ENCODE peak calls at places on chromosomes 16 and 17, in nine cellular contexts. F is stomach, I is NT2/D1, O is H1, B is tibial nerve, W is left ventricle myocardium inferior, L is heart left ventricle, K is pancreas, D is transverse colon. A is an unnamed sample. For H3K4me1, the result is how much of the 10 kb centered on the place peaks cover.

GRCh38 chr16:5738586-5738985 is 641.0 kb upstream of the EEF2KMT start:
- DNase-seq in F (no peak), I (no peak), O (no peak), B (no peak), W (no peak), L (no peak), K (no peak), D (no peak), A (no peak)

GRCh38 chr16:11632455-11632921 is 35.8 kb upstream of the SNN start:
- DNase-seq in F (no peak), I (no peak), O (no peak), B (peak), W (peak), L (peak), K (peak), D (peak), A (no peak)

GRCh38 chr16:57060323-57061083 is 31.9 kb upstream of the CPNE2 start:
- DNase-seq in F (no peak), I (no peak), O (no peak), B (no peak), W (no peak), L (no peak), K (no peak), D (no peak), A (no peak)

GRCh38 chr16:85291302-85292148 is 179.3 kb upstream of the CIBAR2 start:
- DNase-seq in F (peak), I (no peak), O (no peak), B (no peak), W (peak), L (peak), K (no peak), D (peak), A (no peak)

GRCh38 chr17:74599023-74599399 is 6.9 kb upstream of the CD300LD start:
- DNase-seq in F (no peak), I (no peak), O (no peak), B (no peak), W (no peak), L (no peak), K (no peak), D (no peak), A (no peak)

GRCh38 chr17:4833941-4834501 is 881 bp downstream of the MINK1 start:
- DNase-seq in F (no peak), I (no peak), O (no peak), B (peak), W (no peak), L (no peak), K (peak), D (peak), A (no peak)

GRCh38 chr16:8675183-8676159 is 1.1 kb downstream of the ABAT start:
- DNase-seq in F (no peak), I (no peak), O (no peak), B (no peak), W (no peak), L (no peak), K (no peak), D (no peak), A (no peak)

GRCh38 chr16:2532494-2533141 is 1.4 kb upstream of the CEMP1 start:
- DNase-seq in F (peak), I (no peak), O (no peak), B (peak), W (peak), L (peak), K (peak), D (peak), A (no peak)

GRCh38 chr16:5016967-5017677 is 16.6 kb downstream of the NAGPA start:
- DNase-seq in F (no peak), I (no peak), O (no peak), B (no peak), W (no peak), L (no peak), K (no peak), D (no peak), A (no peak)

GRCh38 chr16:87322360-87322759 is 5.2 kb upstream of the C16orf95 start:
- DNase-seq in F (no peak), I (no peak), O (no peak), B (no peak), W (no peak), L (no peak), K (no peak), D (no peak), A (no peak)

GRCh38 chr17:32757963-32758362 is 119.0 kb downstream of the MYO1D start:
- DNase-seq in F (no peak), I (no peak), O (no peak), B (no peak), W (no peak), L (no peak), K (no peak), D (no peak), A (no peak)

GRCh38 chr17:82439194-82439828 is 11.2 kb downstream of the CYBC1 start:
- DNase-seq in F (no peak), I (no peak), O (no peak), B (no peak), W (no peak), L (no peak), K (no peak), D (no peak), A (no peak)

GRCh38 chr16:5490499-5490898 is 392.9 kb upstream of the EEF2KMT start:
- DNase-seq in F (no peak), I (peak), O (no peak), B (peak), W (no peak), L (peak), K (no peak), D (peak), A (peak)

GRCh38 chr16:31458835-31459721 is at the start of gene ARMC5:
- DNase-seq in F (peak), I (peak), O (peak), B (peak), W (peak), L (peak), K (peak), D (peak), A (peak)

GRCh38 chr17:8420041-8420934 is 15.4 kb upstream of the NDEL1 start:
- DNase-seq in F (peak), I (no peak), O (no peak), B (peak), W (peak), L (peak), K (peak), D (peak), A (no peak)

GRCh38 chr16:71648921-71649320 is 22.9 kb downstream of the MARVELD3 start:
- DNase-seq in F (no peak), I (no peak), O (no peak), B (no peak), W (no peak), L (no peak), K (no peak), D (no peak), A (peak)

GRCh38 chr17:692116-692515 is 22.5 kb downstream of the VPS53 start:
- DNase-seq in F (no peak), I (no peak), O (no peak), B (no peak), W (no peak), L (no peak), K (no peak), D (no peak), A (no peak)

GRCh38 chr17:82065638-82066303 is at the start of gene DUS1L:
- DNase-seq in F (peak), I (no peak), O (no peak), B (peak), W (peak), L (peak), K (peak), D (peak), A (no peak)

GRCh38 chr16:72203401-72203800 is 31.4 kb upstream of the PMFBP1 start:
- DNase-seq in F (no peak), I (no peak), O (no peak), B (peak), W (no peak), L (peak), K (no peak), D (peak), A (no peak)

GRCh38 chr16:71367243-71367976 is 8.9 kb downstream of the CALB2 start:
- DNase-seq in F (peak), I (peak), O (peak), B (no peak), W (no peak), L (no peak), K (peak), D (peak), A (peak)

GRCh38 chr16:74448990-74449389 is 27.7 kb upstream of the CLEC18B start:
- DNase-seq in F (peak), I (no peak), O (no peak), B (peak), W (peak), L (peak), K (no peak), D (peak), A (no peak)

GRCh38 chr17:12140685-12141084 is 120.0 kb downstream of the MAP2K4 start:
- DNase-seq in F (no peak), I (no peak), O (no peak), B (no peak), W (no peak), L (no peak), K (no peak), D (no peak), A (no peak)

GRCh38 chr16:69057400-69058378 is 47.8 kb upstream of the HAS3 start:
- DNase-seq in F (no peak), I (no peak), O (no peak), B (no peak), W (no peak), L (no peak), K (peak), D (no peak), A (no peak)

GRCh38 chr17:68378202-68379149 is 78.8 kb downstream of the WIPI1 start:
- DNase-seq in F (peak), I (peak), O (no peak), B (peak), W (peak), L (peak), K (peak), D (peak), A (no peak)

GRCh38 chr16:59067207-59067606 is 333.1 kb upstream of the GOT2 start:
- DNase-seq in F (no peak), I (no peak), O (no peak), B (peak), W (no peak), L (peak), K (no peak), D (peak), A (no peak)

GRCh38 chr17:62821213-62822079 is 13.3 kb upstream of the MARCHF10 start:
- DNase-seq in F (no peak), I (no peak), O (no peak), B (no peak), W (no peak), L (no peak), K (no peak), D (no peak), A (no peak)

GRCh38 chr16:882256-882655 is 81.7 kb upstream of the GNG13 start:
- DNase-seq in F (no peak), I (no peak), O (no peak), B (no peak), W (no peak), L (no peak), K (no peak), D (no peak), A (no peak)

GRCh38 chr17:27513849-27514248 is 57.6 kb downstream of the KSR1 start:
- DNase-seq in F (no peak), I (no peak), O (no peak), B (no peak), W (no peak), L (no peak), K (no peak), D (no peak), A (no peak)

GRCh38 chr17:28381141-28381825 is 9.8 kb downstream of the SARM1 start:
- DNase-seq in F (peak), I (no peak), O (peak), B (no peak), W (no peak), L (no peak), K (no peak), D (peak), A (no peak)

GRCh38 chr17:5210853-5211252 is 19.2 kb upstream of the ZNF594 start:
- DNase-seq in F (no peak), I (no peak), O (no peak), B (no peak), W (no peak), L (no peak), K (no peak), D (no peak), A (no peak)

GRCh38 chr17:81733507-81734404 is 21.7 kb downstream of the SLC25A10 start:
- DNase-seq in F (peak), I (peak), O (no peak), B (peak), W (peak), L (peak), K (peak), D (peak), A (no peak)

GRCh38 chr16:56771558-56772279 is 41.8 kb downstream of the NUP93 start:
- DNase-seq in F (no peak), I (no peak), O (no peak), B (no peak), W (no peak), L (no peak), K (no peak), D (no peak), A (no peak)

GRCh38 chr16:66717112-66717675 is 20.7 kb upstream of the CMTM4 start:
- DNase-seq in F (no peak), I (no peak), O (no peak), B (no peak), W (peak), L (peak), K (no peak), D (peak), A (no peak)

GRCh38 chr17:13727441-13728171 is 125.9 kb upstream of the HS3ST3A1 start:
- DNase-seq in F (no peak), I (no peak), O (no peak), B (no peak), W (no peak), L (no peak), K (no peak), D (no peak), A (no peak)

GRCh38 chr16:54936979-54937672 is 6.5 kb downstream of the IRX5 start:
- DNase-seq in F (no peak), I (no peak), O (no peak), B (no peak), W (no peak), L (peak), K (no peak), D (no peak), A (no peak)

GRCh38 chr16:69485361-69485760 is 60.9 kb downstream of the CYB5B start:
- DNase-seq in F (no peak), I (no peak), O (no peak), B (no peak), W (no peak), L (no peak), K (no peak), D (no peak), A (no peak)

DNA sequence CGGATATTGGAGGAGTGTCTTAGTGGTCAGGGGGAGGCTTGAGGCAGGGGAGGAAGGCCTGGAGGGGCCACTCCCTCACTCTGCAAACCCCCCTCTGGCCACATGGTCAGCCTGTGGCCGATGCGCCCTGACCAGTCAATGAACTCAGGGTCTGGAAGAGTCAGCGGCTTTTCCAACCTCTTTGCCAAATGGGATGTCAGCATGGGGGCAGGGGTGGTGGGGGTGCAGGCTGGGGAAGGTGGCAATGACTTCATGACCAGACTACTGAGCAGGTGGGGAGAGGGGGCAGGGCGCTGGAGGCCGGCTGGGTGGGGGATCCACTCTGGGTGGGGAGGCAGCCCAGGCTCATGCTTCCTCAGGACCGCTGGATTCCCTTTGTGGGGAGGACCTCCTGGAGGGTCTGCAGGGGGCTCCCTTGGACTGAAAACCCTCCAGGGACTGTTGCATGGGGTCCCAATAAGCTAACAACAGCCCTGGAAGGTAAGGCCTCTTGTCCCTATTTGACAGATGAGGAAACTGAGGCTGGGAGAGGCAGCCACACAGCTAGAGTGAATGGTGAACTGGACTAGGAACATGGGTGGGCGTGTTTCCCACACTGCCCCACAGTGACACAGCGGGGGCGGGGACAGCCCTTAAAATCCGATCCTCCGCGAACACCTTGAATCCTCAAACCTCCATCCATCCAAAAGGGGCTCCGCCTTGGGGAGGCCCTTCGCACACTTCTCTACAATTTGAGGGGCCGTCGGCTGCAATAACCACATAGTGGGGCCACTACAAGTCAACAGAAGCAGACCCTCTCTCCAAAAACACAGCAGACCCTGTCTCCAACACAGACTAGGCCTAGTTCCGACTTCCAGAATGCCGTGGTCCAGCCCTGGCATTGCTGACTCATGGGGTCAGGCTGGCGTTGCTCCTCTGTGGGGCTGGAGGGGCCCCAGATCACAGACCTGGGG is 81.0 kb upstream of the TOB1 start:
- DNase-seq in F (no peak), I (no peak), O (no peak), B (no peak), W (no peak), L (no peak), K (peak), D (peak), A (no peak)
- H3K4me1 ChIP-seq in F (half or more), I (under half), O (under half), B (under half), W (half or more), L (under half), K (under half), D (half or more), A (under half)

GRCh38 chr16:88762258-88762870 is 22.7 kb downstream of the PIEZO1 start:
- DNase-seq in F (no peak), I (no peak), O (no peak), B (no peak), W (no peak), L (no peak), K (no peak), D (no peak), A (no peak)

GRCh38 chr16:88764080-88764479 is 20.9 kb downstream of the PIEZO1 start:
- DNase-seq in F (no peak), I (no peak), O (no peak), B (no peak), W (no peak), L (no peak), K (no peak), D (no peak), A (no peak)

GRCh38 chr16:88762941-88763340 is 22.1 kb downstream of the PIEZO1 start:
- DNase-seq in F (no peak), I (no peak), O (no peak), B (no peak), W (no peak), L (no peak), K (no peak), D (no peak), A (no peak)

GRCh38 chr16:88764913-88765349 is 20.1 kb downstream of the PIEZO1 start:
- DNase-seq in F (no peak), I (no peak), O (no peak), B (no peak), W (no peak), L (no peak), K (peak), D (no peak), A (no peak)

DNA sequence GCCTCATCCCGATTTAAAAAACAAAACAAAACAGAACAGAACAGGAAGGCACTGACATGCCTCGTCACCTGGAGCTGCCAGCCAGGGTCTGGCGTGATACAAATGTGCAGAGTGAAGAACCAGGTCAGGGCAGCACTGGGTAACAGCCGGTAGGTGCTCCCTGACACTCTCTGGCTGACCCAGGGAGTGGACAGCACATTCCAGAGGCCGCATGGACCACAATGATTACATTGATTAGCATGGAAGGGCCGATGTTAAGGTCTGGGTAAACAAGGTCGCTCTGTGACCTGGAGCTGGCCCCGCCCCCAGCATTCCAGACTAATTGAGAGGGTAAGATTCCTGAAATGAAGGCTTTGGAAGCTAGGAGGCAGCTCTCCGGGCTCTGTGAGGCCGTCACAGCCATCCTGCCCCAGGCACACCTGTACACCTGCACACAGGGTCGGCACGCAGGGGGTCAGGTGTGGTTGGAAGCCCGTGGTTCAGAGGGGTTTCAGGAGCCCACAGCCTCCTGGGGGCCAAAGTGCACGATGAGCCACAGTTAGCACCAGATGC is 21.4 kb downstream of the PIEZO1 start:
- DNase-seq in F (peak), I (peak), O (no peak), B (no peak), W (no peak), L (no peak), K (peak), D (no peak), A (no peak)
- H3K4me1 ChIP-seq in F (half or more), I (half or more), O (under half), B (under half), W (half or more), L (under half), K (under half), D (half or more), A (under half)

GRCh38 chr17:48057626-48058025 is 9.5 kb downstream of the NFE2L1 start:
- DNase-seq in F (no peak), I (no peak), O (no peak), B (no peak), W (no peak), L (no peak), K (no peak), D (no peak), A (no peak)

GRCh38 chr17:48058393-48059124 is 10.4 kb downstream of the NFE2L1 start:
- DNase-seq in F (no peak), I (no peak), O (no peak), B (no peak), W (no peak), L (no peak), K (no peak), D (no peak), A (no peak)

GRCh38 chr17:48056246-48056745 is 8.1 kb downstream of the NFE2L1 start:
- DNase-seq in F (no peak), I (no peak), O (no peak), B (no peak), W (no peak), L (peak), K (no peak), D (no peak), A (no peak)

GRCh38 chr17:48055531-48056245 is 7.5 kb downstream of the NFE2L1 start:
- DNase-seq in F (no peak), I (peak), O (peak), B (no peak), W (no peak), L (no peak), K (no peak), D (no peak), A (peak)

DNA sequence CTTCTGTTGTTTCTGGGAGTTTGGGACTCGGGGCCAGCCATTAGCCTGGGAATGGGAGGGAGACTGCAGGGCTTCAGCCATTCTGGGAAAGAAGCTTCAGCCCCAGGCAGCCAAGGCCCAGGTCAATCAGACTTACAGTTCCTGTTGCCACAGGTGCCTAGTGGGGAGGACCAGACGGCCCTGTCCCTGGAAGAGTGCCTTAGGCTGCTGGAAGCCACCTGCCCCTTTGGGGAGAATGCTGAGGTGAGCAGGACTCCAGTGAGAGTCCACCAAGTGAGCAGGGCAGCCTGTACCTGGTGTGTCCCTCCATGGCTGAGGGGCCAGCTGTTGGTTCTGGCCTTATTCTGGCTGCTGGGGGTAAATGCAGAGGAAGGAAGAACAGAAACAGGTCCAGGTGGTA is 8.7 kb downstream of the NFE2L1 start:
- DNase-seq in F (no peak), I (no peak), O (no peak), B (no peak), W (no peak), L (no peak), K (no peak), D (no peak), A (no peak)
- H3K4me1 ChIP-seq in F (under half), I (under half), O (under half), B (under half), W (half or more), L (under half), K (under half), D (under half), A (under half)

GRCh38 chr17:35520043-35520442 is 17.4 kb downstream of the SLFN12L start:
- DNase-seq in F (no peak), I (no peak), O (no peak), B (no peak), W (no peak), L (no peak), K (no peak), D (no peak), A (no peak)

GRCh38 chr17:35510031-35510430 is 27.4 kb downstream of the SLFN12L start:
- DNase-seq in F (no peak), I (no peak), O (no peak), B (no peak), W (no peak), L (no peak), K (no peak), D (no peak), A (no peak)

GRCh38 chr17:35519442-35519841 is 18.0 kb downstream of the SLFN12L start:
- DNase-seq in F (no peak), I (no peak), O (no peak), B (no peak), W (no peak), L (no peak), K (no peak), D (no peak), A (no peak)

GRCh38 chr17:35515027-35515426 is 22.5 kb downstream of the SLFN12L start:
- DNase-seq in F (no peak), I (no peak), O (no peak), B (no peak), W (no peak), L (no peak), K (no peak), D (no peak), A (no peak)

GRCh38 chr17:35514561-35514960 is 22.9 kb downstream of the SLFN12L start:
- DNase-seq in F (no peak), I (no peak), O (no peak), B (no peak), W (no peak), L (no peak), K (no peak), D (no peak), A (no peak)
- H3K4me1 ChIP-seq in F (under half), I (under half), O (under half), B (under half), W (under half), L (under half), K (under half), D (under half), A (under half)

A was measured in iPS DF 6.9.